ENCODE peak calls at places on chromosome 11, in five cellular contexts. W is A549; R is fibroblast of the conjunctiva; L is activated T-cell treated with anti-CD3 and anti-CD28 coated beads, Interleukin-2, amount 50 U/mL, for 72 hours; Z is mammary epithelial cell. S is an unnamed sample.
A peak's percentile ranks its signal among the peaks of the same experiment; 100 is the strongest.

GRCh38 chr11:88597387-88597786 is 259.9 kb upstream of the CTSC start:
- DNase-seq in W (no peak), R (no peak), L (no peak), Z (no peak), S (no peak)

GRCh38 chr11:3855808-3856491 is 486 bp downstream of the STIM1 start:
- DNase-seq in W (peak; percentile 49), R (no peak), L (peak; percentile 76), Z (peak; percentile 50), S (no peak)

GRCh38 chr11:93945596-93945995 is 75.6 kb upstream of the HEPHL1 start:
- DNase-seq in W (no peak), R (no peak), L (no peak), Z (no peak), S (no peak)

GRCh38 chr11:1548221-1549070 is 23.6 kb downstream of the DUSP8 start:
- DNase-seq in W (peak; percentile 87), R (no peak), L (no peak), Z (peak; percentile 35), S (peak; percentile 42)

GRCh38 chr11:96622026-96622634 is 232.3 kb downstream of the JRKL start:
- DNase-seq in W (no peak), R (no peak), L (no peak), Z (no peak), S (no peak)

GRCh38 chr11:59705281-59705680 is 8.4 kb downstream of the OR10V1 start:
- DNase-seq in W (no peak), R (no peak), L (no peak), Z (no peak), S (no peak)

GRCh38 chr11:8327761-8328192 is 64.1 kb upstream of the LMO1 start:
- DNase-seq in W (no peak), R (no peak), L (no peak), Z (no peak), S (no peak)

GRCh38 chr11:130786987-130787688 is 129.1 kb downstream of the SNX19 start:
- DNase-seq in W (no peak), R (no peak), L (no peak), Z (peak; percentile 71), S (no peak)

GRCh38 chr11:44630511-44631210 is 65.2 kb downstream of the CD82 start:
- DNase-seq in W (no peak), R (no peak), L (no peak), Z (no peak), S (no peak)

GRCh38 chr11:68469122-68469521 is 8.6 kb downstream of the PPP6R3 start:
- DNase-seq in W (no peak), R (no peak), L (no peak), Z (no peak), S (no peak)

GRCh38 chr11:44651535-44652130 is 75.1 kb upstream of the TSPAN18 start:
- DNase-seq in W (no peak), R (no peak), L (no peak), Z (no peak), S (no peak)

GRCh38 chr11:126175261-126175885 is 36.1 kb downstream of the RPUSD4 start:
- DNase-seq in W (no peak), R (no peak), L (no peak), Z (peak; percentile 28), S (no peak)

GRCh38 chr11:113444469-113445122 is 30.6 kb downstream of the DRD2 start:
- DNase-seq in W (no peak), R (no peak), L (no peak), Z (no peak), S (no peak)

GRCh38 chr11:103700605-103701004 is 335.8 kb upstream of the DDI1 start:
- DNase-seq in W (no peak), R (peak; percentile 42), L (no peak), Z (peak; percentile 68), S (no peak)

GRCh38 chr11:1340111-1340510 is 30.7 kb upstream of the TOLLIP start:
- DNase-seq in W (no peak), R (no peak), L (no peak), Z (no peak), S (no peak)

GRCh38 chr11:70521475-70522260 is 123.3 kb downstream of the CTTN start:
- DNase-seq in W (no peak), R (no peak), L (no peak), Z (no peak), S (no peak)

GRCh38 chr11:71086687-71087258 is 165.6 kb downstream of the SHANK2 start:
- DNase-seq in W (peak; percentile 31), R (no peak), L (no peak), Z (peak; percentile 14), S (peak; percentile 25)

GRCh38 chr11:19055905-19056304 is 4.6 kb downstream of the MRGPRX2 start:
- DNase-seq in W (no peak), R (no peak), L (no peak), Z (no peak), S (no peak)

GRCh38 chr11:68130121-68130520 is 8.9 kb upstream of the CHKA start:
- DNase-seq in W (no peak), R (no peak), L (no peak), Z (no peak), S (no peak)